ENCODE peak calls at places on chromosomes 16 and 17, in five cellular contexts. J is H9, I is mesenchymal stem cell, M is H1, B is trophoblast cell. V is an unnamed sample.

GRCh38 chr17:39652635-39653315 is 12.4 kb upstream of the TCAP start:
- DNase-seq in J (peak), B (no peak), M (no peak), I (no peak), V (peak)

GRCh38 chr16:65410801-65411200 is 288.9 kb upstream of the CDH11 start:
- DNase-seq in M (no peak), J (no peak), I (peak), B (no peak), V (no peak)

GRCh38 chr17:48540213-48540612 is 4.7 kb downstream of the HOXB2 start:
- DNase-seq in I (peak), B (no peak), M (no peak), J (no peak), V (no peak)

GRCh38 chr17:44630703-44631102 is 25.6 kb upstream of the MEIOC start:
- DNase-seq in M (no peak), B (no peak), I (no peak), J (no peak), V (no peak)

GRCh38 chr17:82397449-82398335 is 20.5 kb upstream of the HEXD start:
- DNase-seq in J (no peak), I (no peak), B (no peak), M (no peak), V (no peak)

GRCh38 chr16:81604960-81605383 is 160.4 kb downstream of the CMIP start:
- DNase-seq in I (peak), B (no peak), J (no peak), M (no peak), V (no peak)

GRCh38 chr16:66549284-66550131 is at the start of gene TK2:
- DNase-seq in J (peak), B (peak), M (no peak), I (peak), V (peak)

GRCh38 chr17:72188801-72189200 is 68.0 kb downstream of the SOX9 start:
- DNase-seq in B (no peak), J (no peak), M (no peak), I (no peak), V (no peak)

GRCh38 chr16:19521471-19522368 is at the start of gene GDE1:
- DNase-seq in M (peak), B (peak), I (peak), J (peak), V (peak)
- H3K14ac ChIP-seq in M (no peak), B (peak), I (peak), J (peak), V (no peak)

GRCh38 chr16:21628772-21629171 is 23.6 kb downstream of the IGSF6 start:
- DNase-seq in I (no peak), M (no peak), B (no peak), J (no peak), V (no peak)

GRCh38 chr16:21639493-21639892 is 12.9 kb downstream of the IGSF6 start:
- DNase-seq in M (no peak), I (no peak), J (no peak), B (no peak), V (no peak)

GRCh38 chr16:21638573-21638975 is 13.8 kb downstream of the IGSF6 start:
- DNase-seq in I (peak), J (no peak), B (no peak), M (no peak), V (no peak)

GRCh38 chr16:21637032-21637968 is 15.1 kb downstream of the IGSF6 start:
- DNase-seq in J (no peak), M (no peak), I (no peak), B (no peak), V (no peak)

GRCh38 chr16:21634216-21634615 is 18.2 kb downstream of the IGSF6 start:
- DNase-seq in B (no peak), I (no peak), M (no peak), J (no peak), V (no peak)
- H2BK12ac ChIP-seq in B (no peak), I (no peak), M (no peak), J (no peak), V (no peak)

GRCh38 chr16:69927056-69927757 is 23.9 kb upstream of the CLEC18A start:
- DNase-seq in I (no peak), M (no peak), B (no peak), J (no peak), V (no peak)

GRCh38 chr16:69924041-69924775 is 26.9 kb upstream of the CLEC18A start:
- DNase-seq in B (no peak), I (no peak), M (no peak), J (no peak), V (no peak)

GRCh38 chr16:69926241-69926640 is 24.9 kb upstream of the CLEC18A start:
- DNase-seq in B (no peak), J (no peak), I (no peak), M (no peak), V (no peak)

GRCh38 chr16:69924777-69925191 is 26.4 kb upstream of the CLEC18A start:
- DNase-seq in B (no peak), J (no peak), M (no peak), I (peak), V (no peak)

GRCh38 chr16:69925311-69925710 is 25.8 kb upstream of the CLEC18A start:
- DNase-seq in I (no peak), M (no peak), J (no peak), B (no peak), V (no peak)
- H4K8ac ChIP-seq in I (no peak), M (no peak), J (no peak), B (no peak), V (no peak)

DNA sequence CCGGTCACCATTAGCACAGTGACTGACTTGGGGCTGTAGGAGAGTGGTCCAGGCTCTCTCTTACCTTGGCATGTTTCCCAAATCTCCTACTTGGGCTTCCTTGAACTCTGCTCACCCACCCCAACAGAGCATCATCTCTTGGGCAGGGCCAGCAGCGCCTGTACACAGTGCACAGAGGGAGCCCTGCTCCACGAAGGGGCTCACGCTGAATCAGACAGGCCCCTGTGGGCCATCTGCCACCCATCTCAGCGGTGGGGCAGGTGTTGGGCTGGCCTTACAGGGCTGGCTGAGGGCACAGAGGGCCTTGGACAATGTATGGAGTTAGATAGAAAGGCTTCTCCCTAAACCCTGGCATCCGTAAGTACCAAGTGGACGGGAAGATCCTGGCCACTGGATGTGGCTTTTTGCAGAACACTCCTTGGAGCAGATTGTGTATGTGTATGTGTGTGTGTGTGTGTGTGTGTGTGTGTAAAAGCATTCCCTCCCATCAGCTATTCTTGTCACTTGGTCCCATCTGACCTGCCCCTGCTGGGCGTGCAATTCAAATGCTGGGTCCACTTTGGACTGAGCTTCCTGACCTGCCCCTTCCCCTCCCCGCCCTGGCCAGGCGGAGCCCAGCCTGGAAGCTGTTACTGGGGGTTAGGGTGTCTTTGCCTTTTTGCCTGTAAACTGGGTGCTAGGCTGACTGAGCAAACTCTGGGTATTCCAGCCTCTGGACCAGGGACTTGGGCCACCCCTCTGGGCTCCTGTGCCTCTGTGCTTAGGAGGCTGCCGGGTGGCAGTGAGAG is 25.0 kb upstream of the CDC42EP4 start:
- DNase-seq in M (no peak), B (no peak), J (no peak), I (no peak), V (no peak)
- H3K14ac ChIP-seq in M (no peak), B (no peak), J (no peak), I (no peak), V (no peak)

GRCh38 chr16:2523801-2524231 is 3.6 kb downstream of the AMDHD2 start:
- DNase-seq in I (no peak), M (no peak), B (no peak), J (peak), V (no peak)

GRCh38 chr16:2526135-2526534 is 5.1 kb downstream of the CEMP1 start:
- DNase-seq in I (no peak), M (no peak), B (no peak), J (no peak), V (no peak)

GRCh38 chr16:2527784-2528100 is 3.5 kb downstream of the CEMP1 start:
- DNase-seq in B (no peak), J (no peak), I (no peak), M (no peak), V (no peak)

GRCh38 chr16:2527071-2527783 is 4.0 kb downstream of the CEMP1 start:
- DNase-seq in I (no peak), B (no peak), M (no peak), J (no peak), V (no peak)

GRCh38 chr16:2524339-2524938 is 4.3 kb downstream of the AMDHD2 start:
- DNase-seq in J (peak), I (no peak), M (no peak), B (no peak), V (no peak)
- H2BK12ac ChIP-seq in J (no peak), I (no peak), M (no peak), B (no peak), V (no peak)

V was measured in neuronal stem cell.